ENCODE peak calls at places on chromosomes 12 and 14, in seven cellular contexts. I is astrocyte, N is fibroblast of lung, T is IMR-90, O is neuronal stem cell, H is mammary epithelial cell, V is neural progenitor cell. M is an unnamed sample.

GRCh38 chr14:100363053-100363452 is 39.9 kb downstream of the SLC25A47 start:
- DNase-seq in O (no peak), H (no peak), V (no peak), I (no peak), T (no peak), N (no peak), M (no peak)

GRCh38 chr14:100575266-100575995 is 11.8 kb downstream of the BEGAIN start:
- DNase-seq in N (no peak), O (no peak), T (no peak), H (no peak), I (no peak), V (no peak), M (no peak)

GRCh38 chr12:94187351-94187750 is 39.0 kb downstream of the PLXNC1 start:
- DNase-seq in H (no peak), V (no peak), N (peak; percentile 32), O (no peak), T (no peak), I (no peak), M (no peak)

GRCh38 chr12:6701078-6701768 is 608 bp upstream of the PIANP start:
- DNase-seq in T (no peak), N (no peak), H (no peak), I (no peak), O (peak; percentile 39), V (no peak), M (no peak)

GRCh38 chr12:130761537-130762318 is 45.6 kb upstream of the RIMBP2 start:
- DNase-seq in O (peak; percentile 44), T (peak; percentile 41), V (peak; percentile 81), H (peak; percentile 37), I (peak; percentile 14), N (peak; percentile 61), M (peak; percentile 46)

GRCh38 chr12:45216297-45216982 is 545 bp downstream of the ANO6 start:
- DNase-seq in O (peak; percentile 45), V (peak; percentile 81), T (peak; percentile 49), H (peak; percentile 56), N (peak; percentile 48), I (peak; percentile 32), M (peak; percentile 51)

GRCh38 chr14:76918751-76919421 is 92.7 kb downstream of the LRRC74A start:
- DNase-seq in V (peak; percentile 76), I (peak; percentile 97), T (peak; percentile 99), O (no peak), N (peak; percentile 99), H (peak; percentile 96), M (no peak)

GRCh38 chr12:27361372-27361771 is 28.7 kb downstream of the BMAL2 start:
- DNase-seq in N (peak; percentile 42), V (no peak), O (no peak), I (peak; percentile 45), T (peak; percentile 87), H (no peak), M (no peak)

GRCh38 chr14:99654235-99655000 is 9.5 kb downstream of the HHIPL1 start:
- DNase-seq in N (peak; percentile 79), V (peak; percentile 50), I (peak; percentile 76), O (no peak), T (peak; percentile 81), H (peak; percentile 43), M (peak; percentile 31)

GRCh38 chr12:16346931-16347330 is 514 bp upstream of the MGST1 start:
- DNase-seq in O (no peak), H (no peak), I (no peak), T (no peak), V (no peak), N (no peak), M (no peak)

GRCh38 chr12:130132831-130133635 is 29.2 kb upstream of the FZD10 start:
- DNase-seq in V (no peak), H (no peak), I (no peak), N (no peak), T (no peak), O (no peak), M (no peak)

GRCh38 chr12:104168596-104168995 is 30.6 kb upstream of the NFYB start:
- DNase-seq in H (no peak), O (no peak), V (no peak), I (no peak), T (no peak), N (no peak), M (no peak)

GRCh38 chr14:59175404-59175803 is 13.1 kb upstream of the DAAM1 start:
- DNase-seq in I (no peak), T (no peak), V (no peak), N (no peak), O (no peak), H (no peak), M (no peak)

GRCh38 chr14:68975667-68976066 is 3.4 kb downstream of the ACTN1 start:
- DNase-seq in V (no peak), N (peak; percentile 73), I (peak; percentile 91), H (peak; percentile 85), T (peak; percentile 85), O (no peak), M (no peak)

GRCh38 chr12:89752331-89752730 is 43.7 kb upstream of the ATP2B1 start:
- DNase-seq in H (no peak), V (no peak), N (no peak), I (no peak), T (no peak), O (no peak), M (no peak)

GRCh38 chr14:54533100-54533499 is 23.4 kb downstream of the CGRRF1 start:
- DNase-seq in O (no peak), H (no peak), I (no peak), V (peak; percentile 43), T (no peak), N (no peak), M (no peak)

GRCh38 chr14:31059152-31059924 is 33.2 kb upstream of the STRN3 start:
- DNase-seq in N (peak; percentile 88), T (peak; percentile 87), H (peak; percentile 75), O (no peak), I (peak; percentile 93), V (peak; percentile 37), M (no peak)

GRCh38 chr12:54983536-54984102 is 943 bp downstream of the TESPA1 start:
- DNase-seq in N (no peak), H (no peak), O (no peak), I (no peak), V (no peak), T (no peak), M (no peak)

GRCh38 chr12:111406474-111407370 is 999 bp downstream of the SH2B3 start:
- DNase-seq in I (no peak), V (peak; percentile 37), H (no peak), T (no peak), O (no peak), N (no peak), M (peak; percentile 13)

GRCh38 chr12:8742501-8742900 is 44.7 kb downstream of the RIMKLB start:
- DNase-seq in N (peak; percentile 30), T (peak; percentile 59), H (peak; percentile 52), I (peak; percentile 73), V (no peak), O (no peak), M (no peak)

GRCh38 chr12:88897723-88898122 is 317.5 kb upstream of the KITLG start:
- DNase-seq in I (peak; percentile 51), O (no peak), V (no peak), H (no peak), T (peak; percentile 71), N (peak; percentile 31), M (no peak)

DNA sequence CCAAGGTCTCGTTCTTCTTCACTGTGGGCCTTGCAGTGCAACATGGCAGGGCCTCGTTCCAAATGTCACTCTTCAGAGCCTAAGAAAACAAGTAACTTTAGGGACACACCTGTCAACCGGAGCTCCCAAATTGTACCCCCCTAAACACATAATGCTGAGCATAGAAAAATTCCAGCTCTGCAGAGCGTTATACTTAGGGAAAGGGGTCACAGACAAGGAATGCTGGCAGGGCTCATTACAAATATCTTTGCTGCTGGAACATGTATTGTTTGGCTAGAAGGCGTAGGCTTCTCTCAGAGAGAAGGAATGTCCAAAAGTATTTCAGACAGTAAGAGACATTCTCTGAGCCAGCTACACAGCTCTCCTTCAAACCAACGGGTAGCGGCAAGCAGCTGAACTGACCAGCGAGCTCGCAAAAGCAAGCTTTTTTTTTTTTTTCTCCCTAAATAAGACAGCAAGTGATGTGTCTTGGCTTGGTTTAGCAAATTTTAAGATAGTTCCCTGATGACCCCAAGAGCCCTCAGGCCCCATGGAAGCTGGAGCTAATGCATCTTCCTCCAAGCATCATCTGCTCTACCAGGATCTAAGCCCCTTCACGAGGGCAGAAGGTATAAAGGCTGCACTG is 24.5 kb downstream of the SSH1 start:
- DNase-seq in N (peak; percentile 86), H (peak; percentile 69), T (peak; percentile 91), I (peak; percentile 97), V (no peak), O (no peak), M (no peak)
- H3K9ac ChIP-seq in N (peak overlapping the region; percentile 76), H (peak overlapping the region; percentile 81), T (peak overlapping the region; percentile 88), I (peak overlapping the region; percentile 94), V (no peak overlapping the region), O (no peak overlapping the region), M (peak overlapping the region; percentile 13)

GRCh38 chr12:46260153-46260912 is 8.5 kb downstream of the SLC38A1 start:
- DNase-seq in N (peak; percentile 54), T (peak; percentile 70), H (no peak), V (peak; percentile 25), I (peak; percentile 58), O (no peak), M (no peak)
- H3K9me3 ChIP-seq in N (no peaks in the 10 kb centered on the region), T (no peaks in the 10 kb centered on the region), H (no peaks in the 10 kb centered on the region), V (no peaks in the 10 kb centered on the region), I (no peaks in the 10 kb centered on the region), O (peaks cover 17% of the 10 kb centered on the region), M (no peaks in the 10 kb centered on the region)

GRCh38 chr12:53725824-53726223 is 1.4 kb downstream of the CALCOCO1 start:
- DNase-seq in O (no peak), I (peak; percentile 25), N (no peak), T (peak; percentile 19), V (no peak), H (no peak), M (no peak)

GRCh38 chr12:53727310-53728041 is at the start of gene CALCOCO1:
- DNase-seq in O (peak; percentile 96), H (peak; percentile 98), N (peak; percentile 98), V (peak; percentile 99), I (peak; percentile 97), T (peak; percentile 97), M (peak; percentile 99)

GRCh38 chr12:53726342-53726741 is 910 bp downstream of the CALCOCO1 start:
- DNase-seq in I (no peak), V (no peak), T (no peak), N (no peak), H (peak; percentile 15), O (no peak), M (peak; percentile 55)

GRCh38 chr12:53728206-53728605 is 954 bp upstream of the CALCOCO1 start:
- DNase-seq in H (no peak), N (no peak), T (no peak), O (no peak), V (peak; percentile 8), I (no peak), M (no peak)

GRCh38 chr12:53726946-53727309 is 324 bp downstream of the CALCOCO1 start:
- DNase-seq in V (peak; percentile 42), N (peak; percentile 40), I (no peak), O (no peak), H (peak; percentile 40), T (peak; percentile 34), M (no peak)
- H3K9ac ChIP-seq in V (peak overlapping the region; percentile 36), N (peak overlapping the region; percentile 63), I (peak overlapping the region; percentile 89), O (peak overlapping the region; percentile 17), H (peak overlapping the region; percentile 75), T (peak overlapping the region; percentile 73), M (peak overlapping the region; percentile 49)

DNA sequence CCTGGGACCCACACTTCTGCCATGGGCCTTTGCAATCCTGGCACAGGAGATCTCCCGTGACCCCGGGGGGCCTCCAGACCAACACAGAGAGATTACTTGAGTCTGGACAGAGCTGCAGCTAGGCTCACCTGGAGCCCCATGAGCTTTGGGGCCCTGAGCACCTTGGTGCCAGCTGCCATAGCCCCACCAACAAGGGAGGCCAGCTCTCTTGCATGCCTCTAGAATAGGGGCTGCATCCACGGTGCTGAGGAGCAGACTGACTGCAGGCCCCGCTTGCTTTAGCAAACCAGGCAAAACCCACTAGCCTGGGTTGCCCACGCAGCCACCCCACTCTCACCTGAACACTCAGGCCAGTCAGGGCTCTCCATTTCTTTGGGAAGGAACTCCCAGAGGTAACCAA is 3.7 kb upstream of the OR4N2 start:
- DNase-seq in I (no peak), H (no peak), V (no peak), N (no peak), T (no peak), O (no peak), M (no peak)
- H3K9me3 ChIP-seq in I (peaks cover 19% of the 10 kb centered on the region), H (peaks cover 25% of the 10 kb centered on the region), V (peaks cover 69% of the 10 kb centered on the region), N (no peaks in the 10 kb centered on the region), T (peaks cover 33% of the 10 kb centered on the region), O (no peaks in the 10 kb centered on the region), M (no peaks in the 10 kb centered on the region)

M was measured in MM.1S.